ENCODE peak calls at places on chromosomes 7 and 10, in five cellular contexts. L is activated CD8-positive, alpha-beta memory T cell treated with anti-CD3 and anti-CD28 coated beads for 24 hours; J is HTR-8/SVneo; I is GM10248; T is effector memory CD4-positive, alpha-beta T cell. O is an unnamed sample.

GRCh38 chr10:30059209-30060107 is at the start of gene JCAD:
- DNase-seq in I (peak), J (peak), L (peak), T (peak), O (peak)

GRCh38 chr7:44767912-44768662 is 19.4 kb downstream of the ZMIZ2 start:
- DNase-seq in T (no peak), J (no peak), L (no peak), I (peak), O (no peak)

GRCh38 chr7:78226059-78226658 is 427.6 kb downstream of the PHTF2 start:
- DNase-seq in I (no peak), L (no peak), J (no peak), T (no peak), O (no peak)

GRCh38 chr10:69963178-69963834 is 89.3 kb upstream of the MACROH2A2 start:
- DNase-seq in I (peak), T (no peak), J (no peak), L (peak), O (no peak)

GRCh38 chr10:75544381-75544780 is 113.0 kb downstream of the LRMDA start:
- DNase-seq in I (no peak), T (no peak), J (no peak), L (no peak), O (no peak)

GRCh38 chr10:14667270-14667669 is 107.4 kb downstream of the FAM107B start:
- DNase-seq in I (no peak), J (no peak), T (no peak), L (no peak), O (no peak)

GRCh38 chr10:73899401-73899780 is 11.5 kb upstream of the PLAU start:
- DNase-seq in I (no peak), T (no peak), J (no peak), L (no peak), O (no peak)

GRCh38 chr10:48199580-48200377 is 74.7 kb downstream of the FRMPD2 start:
- DNase-seq in I (no peak), L (no peak), T (no peak), J (no peak), O (no peak)

GRCh38 chr10:18500576-18500975 is 150.8 kb downstream of the NSUN6 start:
- DNase-seq in I (no peak), L (no peak), J (no peak), T (no peak), O (no peak)

GRCh38 chr10:19869370-19869769 is 53.1 kb downstream of the PLXDC2 start:
- DNase-seq in T (no peak), I (no peak), J (no peak), L (no peak), O (no peak)

GRCh38 chr7:149241695-149242094 is 2.2 kb downstream of the ZNF212 start:
- DNase-seq in I (no peak), L (no peak), T (no peak), J (no peak), O (no peak)

GRCh38 chr7:140867467-140868314 is 57.0 kb downstream of the BRAF start:
- DNase-seq in T (no peak), J (no peak), L (no peak), I (no peak), O (no peak)

GRCh38 chr7:140330128-140330527 is 68.2 kb downstream of the SLC37A3 start:
- DNase-seq in L (no peak), I (no peak), T (no peak), J (no peak), O (no peak)